ENCODE peak calls at places on chromosome 1, in four cellular contexts. V is astrocyte of the spinal cord, F is HFFc6, T is neural crest cell. A is an unnamed sample.

GRCh38 chr1:17441265-17441992 is 2.0 kb upstream of the RCC2 start:
- DNase-seq in T (no peak), F (peak), V (peak), A (no peak)

GRCh38 chr1:172325562-172325961 is 94.9 kb upstream of the C1orf105 start:
- DNase-seq in F (peak), T (no peak), V (peak), A (no peak)

GRCh38 chr1:242002528-242002927 is 3.6 kb upstream of the MAP1LC3C start:
- DNase-seq in F (no peak), V (no peak), T (no peak), A (no peak)

GRCh38 chr1:32780628-32781267 is 36.4 kb downstream of the YARS1 start:
- DNase-seq in V (peak), F (no peak), T (no peak), A (no peak)

GRCh38 chr1:2821970-2822620 is 20.6 kb upstream of the TTC34 start:
- DNase-seq in T (no peak), F (no peak), V (no peak), A (peak)

GRCh38 chr1:32247983-32248889 is 1.2 kb downstream of the FAM167B start:
- DNase-seq in T (peak), V (peak), F (peak), A (peak)

GRCh38 chr1:30807318-30808066 is 49.9 kb upstream of the LAPTM5 start:
- DNase-seq in V (no peak), F (no peak), T (no peak), A (peak)

GRCh38 chr1:154488942-154489341 is 13.1 kb upstream of the TDRD10 start:
- DNase-seq in F (no peak), T (no peak), V (no peak), A (no peak)

GRCh38 chr1:20413136-20413790 is 72.7 kb downstream of the CAMK2N1 start:
- DNase-seq in F (no peak), T (no peak), V (no peak), A (no peak)

GRCh38 chr1:227791425-227792090 is 23.9 kb upstream of the PRSS38 start:
- DNase-seq in F (no peak), V (no peak), T (no peak), A (no peak)

GRCh38 chr1:235624751-235625192 is 24.8 kb downstream of the GNG4 start:
- DNase-seq in T (no peak), F (no peak), V (peak), A (no peak)

GRCh38 chr1:21262282-21263051 is 27.8 kb downstream of the ECE1 start:
- DNase-seq in F (peak), T (peak), V (peak), A (peak)

GRCh38 chr1:231108500-231109254 is 53.2 kb upstream of the TRIM67 start:
- DNase-seq in V (no peak), T (no peak), F (no peak), A (no peak)

GRCh38 chr1:201022178-201022823 is 1.2 kb downstream of the KIF21B start:
- DNase-seq in T (no peak), F (no peak), V (no peak), A (no peak)

GRCh38 chr1:40760984-40761383 is 22.6 kb upstream of the KCNQ4 start:
- DNase-seq in V (no peak), T (no peak), F (peak), A (no peak)

GRCh38 chr1:163747261-163747660 is 425.5 kb downstream of the NUF2 start:
- DNase-seq in T (no peak), F (peak), V (peak), A (no peak)

GRCh38 chr1:200319143-200319542 is 90.7 kb downstream of the ZNF281 start:
- DNase-seq in V (no peak), T (no peak), F (no peak), A (no peak)

GRCh38 chr1:35452086-35452485 is 105.1 kb downstream of the KIAA0319L start:
- DNase-seq in V (peak), F (peak), T (no peak), A (peak)

GRCh38 chr1:145918992-145919939 is 749 bp upstream of the PEX11B start:
- DNase-seq in F (peak), T (no peak), V (peak), A (peak)

GRCh38 chr1:245915851-245916250 is 591.2 kb downstream of the SMYD3 start:
- DNase-seq in V (no peak), T (no peak), F (no peak), A (no peak)

GRCh38 chr1:114719424-114719787 is 2.8 kb upstream of the NRAS start:
- DNase-seq in T (no peak), V (peak), F (peak), A (no peak)

GRCh38 chr1:203099121-203099520 is 13.3 kb upstream of the MYOG start:
- DNase-seq in T (no peak), F (no peak), V (no peak), A (no peak)

GRCh38 chr1:65167544-65167943 is 19.5 kb downstream of the AK4 start:
- DNase-seq in F (no peak), V (no peak), T (no peak), A (no peak)

GRCh38 chr1:226569879-226570547 is 21.4 kb downstream of the STUM start:
- DNase-seq in V (no peak), F (peak), T (peak), A (no peak)